ENCODE peak calls at places on chromosomes 3 and 15, in five cellular contexts. R is fibroblast of mammary gland, N is GM23338, U is AG09309, V is transverse colon. Q is an unnamed sample.

GRCh38 chr3:172142074-172143059 is 103.0 kb downstream of the FNDC3B start:
- DNase-seq in R (peak), N (no peak), U (no peak), V (no peak), Q (peak)

GRCh38 chr15:67240235-67241131 is 14.0 kb downstream of the AAGAB start:
- DNase-seq in R (no peak), N (peak), U (no peak), V (peak), Q (no peak)

GRCh38 chr3:158103956-158104338 is 2.3 kb downstream of the SHOX2 start:
- DNase-seq in R (peak), N (peak), U (no peak), V (no peak), Q (peak)

GRCh38 chr3:33377931-33378330 is 62.3 kb downstream of the UBP1 start:
- DNase-seq in R (peak), N (no peak), U (peak), V (no peak), Q (peak)

GRCh38 chr3:134197681-134198261 is 52.9 kb downstream of the RYK start:
- DNase-seq in R (peak), N (peak), U (peak), V (no peak), Q (peak)

GRCh38 chr3:123110238-123110952 is 43.6 kb downstream of the PDIA5 start:
- DNase-seq in R (no peak), N (no peak), U (no peak), V (no peak), Q (no peak)

GRCh38 chr3:181455276-181455675 is 256.4 kb upstream of the SOX2 start:
- DNase-seq in R (no peak), N (no peak), U (no peak), V (no peak), Q (no peak)

GRCh38 chr3:62876064-62876463 is 848 bp upstream of the CADPS start:
- DNase-seq in R (peak), N (peak), U (no peak), V (peak), Q (peak)

GRCh38 chr3:102205647-102206046 is 229.2 kb upstream of the ZPLD1 start:
- DNase-seq in R (no peak), N (no peak), U (no peak), V (no peak), Q (no peak)

DNA sequence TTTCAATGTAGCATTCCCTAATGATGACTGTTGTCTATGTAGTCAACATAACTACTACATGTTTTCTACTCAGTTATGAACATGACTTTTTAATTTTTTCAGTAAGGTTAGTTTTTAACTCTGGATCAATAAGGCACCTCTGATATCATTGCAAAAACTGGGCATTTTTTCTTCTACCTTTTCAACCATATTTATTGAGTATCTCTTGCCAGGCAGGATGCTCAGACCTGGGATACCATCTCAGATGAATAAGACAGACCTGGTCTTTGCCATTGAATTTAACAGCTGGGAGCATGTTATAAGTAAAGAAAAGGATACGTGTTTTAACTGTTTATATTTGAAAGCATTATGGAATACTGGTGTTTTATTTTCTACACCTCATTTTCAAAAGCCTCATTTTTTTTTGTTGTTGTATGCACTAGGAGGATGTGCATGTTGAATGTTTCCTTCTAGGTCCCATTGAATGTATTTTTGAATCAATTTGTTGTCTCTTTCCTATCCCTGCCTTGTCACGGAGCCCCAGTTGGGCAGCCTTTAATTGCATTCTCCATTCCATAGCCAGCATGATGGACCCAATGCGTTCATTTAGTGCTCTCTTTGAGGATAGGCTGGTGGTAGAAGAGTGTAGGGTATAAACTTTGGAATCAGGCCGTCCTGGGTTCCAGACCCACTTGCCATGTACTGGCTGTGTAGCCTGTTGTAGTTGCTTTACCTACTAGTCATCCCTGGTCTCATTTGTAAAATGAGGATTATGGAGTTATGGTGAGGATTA is 3.7 kb downstream of the TGFBR2 start:
- DNase-seq in R (no peak), N (no peak), U (no peak), V (no peak), Q (no peak)
- H3K4me3 ChIP-seq in R (peak), N (no peak), U (no peak), V (peak), Q (no peak)

GRCh38 chr3:183116051-183116614 is 16.8 kb upstream of the MCCC1 start:
- DNase-seq in R (no peak), N (peak), U (no peak), V (peak), Q (peak)
- H3K4me3 ChIP-seq in R (no peak), N (peak), U (no peak), V (peak), Q (no peak)

GRCh38 chr3:45027406-45027805 is 1.3 kb downstream of the CLEC3B start:
- DNase-seq in R (no peak), N (no peak), U (no peak), V (no peak), Q (no peak)

GRCh38 chr3:45024601-45025262 is 1.4 kb upstream of the CLEC3B start:
- DNase-seq in R (no peak), N (no peak), U (no peak), V (no peak), Q (no peak)

GRCh38 chr3:45023675-45024074 is 2.4 kb upstream of the CLEC3B start:
- DNase-seq in R (no peak), N (no peak), U (no peak), V (no peak), Q (no peak)

GRCh38 chr3:45026957-45027356 is 854 bp downstream of the CLEC3B start:
- DNase-seq in R (peak), N (no peak), U (no peak), V (peak), Q (peak)

DNA sequence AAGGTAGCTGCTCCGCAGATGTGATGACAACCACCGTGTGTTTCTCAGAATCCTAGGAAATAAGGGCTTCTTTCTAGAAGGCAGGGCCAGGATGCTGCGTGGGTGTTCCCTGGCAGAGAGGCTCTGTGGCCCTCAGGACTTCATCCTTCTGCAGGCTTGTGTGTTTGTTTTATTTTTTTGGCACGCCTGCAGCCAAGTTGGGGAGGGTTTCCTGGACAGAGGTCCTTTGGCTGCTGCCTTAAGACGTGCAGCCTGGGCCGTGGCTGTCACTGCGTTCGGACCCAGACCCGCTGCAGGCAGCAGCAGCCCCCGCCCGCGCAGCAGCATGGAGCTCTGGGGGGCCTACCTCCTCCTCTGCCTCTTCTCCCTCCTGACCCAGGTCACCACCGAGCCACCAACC is at the start of gene CLEC3B:
- DNase-seq in R (peak), N (no peak), U (no peak), V (peak), Q (peak)
- H3K4me3 ChIP-seq in R (no peak), N (no peak), U (no peak), V (peak), Q (peak)

GRCh38 chr3:45667569-45667967 is 21.6 kb upstream of the SACM1L start:
- DNase-seq in R (no peak), N (no peak), U (no peak), V (no peak), Q (no peak)
- H3K4me3 ChIP-seq in R (no peak), N (no peak), U (no peak), V (no peak), Q (no peak)

Q was measured in foreskin fibroblast.